ENCODE peak calls at places on chromosome 16, in ten cellular contexts. One of them, this sample, is unnamed.

GRCh38 chr16:56041556-56042140 is 149.6 kb upstream of the GNAO1 start:
- DNase-seq in AG10803: no peak
- DNase-seq in A549: peak; percentile 36
- DNase-seq in choroid plexus epithelial cell: no peak
- DNase-seq in SK-N-SH: peak; percentile 58
- DNase-seq in RWPE2: no peak
- DNase-seq in brain microvascular endothelial cell: no peak
- DNase-seq in retinal pigment epithelial cell: no peak
- DNase-seq in spleen: no peak
- DNase-seq in H9: peak; percentile 78
- DNase-seq in this sample: no peak

GRCh38 chr16:55711959-55712876 is 56.4 kb downstream of the SLC6A2 start:
- DNase-seq in H9: peak; percentile 61
- DNase-seq in retinal pigment epithelial cell: no peak
- DNase-seq in SK-N-SH: peak; percentile 61
- DNase-seq in spleen: no peak
- DNase-seq in RWPE2: no peak
- DNase-seq in A549: peak; percentile 70
- DNase-seq in AG10803: peak; percentile 44
- DNase-seq in brain microvascular endothelial cell: peak; percentile 53
- DNase-seq in choroid plexus epithelial cell: peak; percentile 71
- DNase-seq in this sample: no peak

GRCh38 chr16:35186045-35186759 is 1726.8 kb downstream of the TP53TG3F start:
- DNase-seq in RWPE2: no peak
- DNase-seq in spleen: peak; percentile 45
- DNase-seq in A549: no peak
- DNase-seq in brain microvascular endothelial cell: no peak
- DNase-seq in AG10803: no peak
- DNase-seq in H9: no peak
- DNase-seq in retinal pigment epithelial cell: no peak
- DNase-seq in choroid plexus epithelial cell: no peak
- DNase-seq in SK-N-SH: no peak
- DNase-seq in this sample: peak; percentile 44

GRCh38 chr16:88468289-88469129 is 15.4 kb downstream of the ZFPM1 start:
- DNase-seq in retinal pigment epithelial cell: no peak
- DNase-seq in brain microvascular endothelial cell: no peak
- DNase-seq in A549: peak; percentile 68
- DNase-seq in choroid plexus epithelial cell: peak; percentile 33
- DNase-seq in AG10803: no peak
- DNase-seq in SK-N-SH: peak; percentile 89
- DNase-seq in RWPE2: no peak
- DNase-seq in H9: peak; percentile 96
- DNase-seq in spleen: no peak
- DNase-seq in this sample: no peak

GRCh38 chr16:77905356-77905920 is 116.9 kb upstream of the CLEC3A start:
- DNase-seq in SK-N-SH: no peak
- DNase-seq in A549: peak; percentile 64
- DNase-seq in retinal pigment epithelial cell: no peak
- DNase-seq in spleen: no peak
- DNase-seq in choroid plexus epithelial cell: peak; percentile 18
- DNase-seq in H9: no peak
- DNase-seq in RWPE2: no peak
- DNase-seq in brain microvascular endothelial cell: no peak
- DNase-seq in AG10803: no peak
- DNase-seq in this sample: no peak

GRCh38 chr16:10957771-10958486 is 13.6 kb downstream of the CLEC16A start:
- DNase-seq in RWPE2: no peak
- DNase-seq in choroid plexus epithelial cell: peak; percentile 38
- DNase-seq in SK-N-SH: no peak
- DNase-seq in brain microvascular endothelial cell: no peak
- DNase-seq in spleen: no peak
- DNase-seq in retinal pigment epithelial cell: no peak
- DNase-seq in A549: no peak
- DNase-seq in AG10803: no peak
- DNase-seq in H9: no peak
- DNase-seq in this sample: no peak

GRCh38 chr16:30574678-30575077 is 3.2 kb upstream of the ZNF688 start:
- DNase-seq in retinal pigment epithelial cell: no peak
- DNase-seq in AG10803: no peak
- DNase-seq in choroid plexus epithelial cell: no peak
- DNase-seq in A549: no peak
- DNase-seq in SK-N-SH: no peak
- DNase-seq in H9: no peak
- DNase-seq in brain microvascular endothelial cell: no peak
- DNase-seq in RWPE2: no peak
- DNase-seq in spleen: no peak
- DNase-seq in this sample: no peak

GRCh38 chr16:378821-379182 is 3.0 kb downstream of the PGAP6 start:
- DNase-seq in H9: no peak
- DNase-seq in retinal pigment epithelial cell: no peak
- DNase-seq in AG10803: no peak
- DNase-seq in RWPE2: peak; percentile 59
- DNase-seq in choroid plexus epithelial cell: no peak
- DNase-seq in spleen: peak; percentile 70
- DNase-seq in SK-N-SH: no peak
- DNase-seq in brain microvascular endothelial cell: no peak
- DNase-seq in A549: no peak
- DNase-seq in this sample: no peak

GRCh38 chr16:47016700-47017133 is 43.2 kb upstream of the DNAJA2 start:
- DNase-seq in AG10803: no peak
- DNase-seq in brain microvascular endothelial cell: no peak
- DNase-seq in choroid plexus epithelial cell: no peak
- DNase-seq in A549: no peak
- DNase-seq in spleen: no peak
- DNase-seq in SK-N-SH: no peak
- DNase-seq in RWPE2: no peak
- DNase-seq in retinal pigment epithelial cell: no peak
- DNase-seq in H9: no peak
- DNase-seq in this sample: no peak

GRCh38 chr16:47013910-47014309 is 40.4 kb upstream of the DNAJA2 start:
- DNase-seq in A549: no peak
- DNase-seq in spleen: no peak
- DNase-seq in brain microvascular endothelial cell: no peak
- DNase-seq in retinal pigment epithelial cell: no peak
- DNase-seq in choroid plexus epithelial cell: no peak
- DNase-seq in RWPE2: no peak
- DNase-seq in H9: peak; percentile 37
- DNase-seq in AG10803: no peak
- DNase-seq in SK-N-SH: no peak
- DNase-seq in this sample: no peak

GRCh38 chr16:47017636-47018035 is 44.2 kb upstream of the DNAJA2 start:
- DNase-seq in SK-N-SH: no peak
- DNase-seq in RWPE2: no peak
- DNase-seq in spleen: no peak
- DNase-seq in retinal pigment epithelial cell: no peak
- DNase-seq in choroid plexus epithelial cell: no peak
- DNase-seq in AG10803: no peak
- DNase-seq in A549: no peak
- DNase-seq in brain microvascular endothelial cell: no peak
- DNase-seq in H9: peak; percentile 41
- DNase-seq in this sample: no peak

GRCh38 chr16:47018223-47018891 is 44.9 kb upstream of the DNAJA2 start:
- DNase-seq in retinal pigment epithelial cell: no peak
- DNase-seq in RWPE2: no peak
- DNase-seq in A549: peak; percentile 75
- DNase-seq in SK-N-SH: peak; percentile 76
- DNase-seq in AG10803: no peak
- DNase-seq in H9: peak; percentile 62
- DNase-seq in spleen: peak; percentile 84
- DNase-seq in brain microvascular endothelial cell: peak; percentile 7
- DNase-seq in choroid plexus epithelial cell: peak; percentile 51
- DNase-seq in this sample: no peak

GRCh38 chr16:47019563-47019962 is 46.1 kb upstream of the DNAJA2 start:
- DNase-seq in A549: peak; percentile 21
- DNase-seq in retinal pigment epithelial cell: no peak
- DNase-seq in SK-N-SH: no peak
- DNase-seq in RWPE2: no peak
- DNase-seq in H9: no peak
- DNase-seq in AG10803: no peak
- DNase-seq in choroid plexus epithelial cell: peak; percentile 49
- DNase-seq in brain microvascular endothelial cell: no peak
- DNase-seq in spleen: no peak
- DNase-seq in this sample: no peak
- TF ChIP-seq CTCF in A549: peak; percentile 45
- TF ChIP-seq CTCF in retinal pigment epithelial cell: peak; percentile 49
- TF ChIP-seq CTCF in SK-N-SH: peak; percentile 36
- TF ChIP-seq CTCF in RWPE2: peak; percentile 49
- TF ChIP-seq CTCF in H9: no peak
- TF ChIP-seq CTCF in AG10803: peak; percentile 13
- TF ChIP-seq CTCF in choroid plexus epithelial cell: peak; percentile 52
- TF ChIP-seq CTCF in brain microvascular endothelial cell: peak; percentile 23
- TF ChIP-seq CTCF in spleen: no peak
- TF ChIP-seq CTCF in this sample: peak; percentile 67

DNA sequence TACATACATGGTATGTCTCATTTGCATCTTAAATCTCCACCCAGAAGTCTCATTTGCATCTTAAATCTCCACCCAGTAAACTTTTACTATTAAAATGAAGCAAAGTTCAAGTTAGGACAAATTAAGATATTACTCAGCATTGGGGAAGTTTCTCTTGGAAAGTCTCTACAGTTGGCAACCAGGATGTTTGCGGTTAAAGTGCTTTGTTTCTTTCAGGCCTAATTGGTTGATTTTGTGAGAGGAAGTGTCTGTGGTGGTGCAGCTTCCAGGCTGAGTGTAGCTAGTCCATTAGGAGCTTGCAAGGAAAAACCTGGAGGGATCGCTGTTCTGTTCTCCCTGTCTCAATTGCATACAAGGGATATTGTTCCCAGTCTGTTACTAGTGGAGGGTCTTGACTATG is 1373.4 kb upstream of the GOT2 start:
- DNase-seq in brain microvascular endothelial cell: peak; percentile 13
- DNase-seq in SK-N-SH: no peak
- DNase-seq in spleen: no peak
- DNase-seq in H9: no peak
- DNase-seq in A549: no peak
- DNase-seq in choroid plexus epithelial cell: peak; percentile 40
- DNase-seq in AG10803: peak; percentile 84
- DNase-seq in retinal pigment epithelial cell: no peak
- DNase-seq in RWPE2: no peak
- DNase-seq in this sample: no peak
- TF ChIP-seq CTCF in brain microvascular endothelial cell: no peak
- TF ChIP-seq CTCF in SK-N-SH: no peak
- TF ChIP-seq CTCF in spleen: no peak
- TF ChIP-seq CTCF in H9: no peak
- TF ChIP-seq CTCF in A549: no peak
- TF ChIP-seq CTCF in choroid plexus epithelial cell: no peak
- TF ChIP-seq CTCF in AG10803: peak; percentile 25
- TF ChIP-seq CTCF in retinal pigment epithelial cell: no peak
- TF ChIP-seq CTCF in RWPE2: no peak
- TF ChIP-seq CTCF in this sample: no peak

GRCh38 chr16:58021661-58022551 is 3.6 kb upstream of the MMP15 start:
- DNase-seq in spleen: peak; percentile 54
- DNase-seq in AG10803: peak; percentile 70
- DNase-seq in choroid plexus epithelial cell: peak; percentile 70
- DNase-seq in retinal pigment epithelial cell: peak; percentile 47
- DNase-seq in A549: no peak
- DNase-seq in RWPE2: no peak
- DNase-seq in H9: no peak
- DNase-seq in brain microvascular endothelial cell: peak; percentile 41
- DNase-seq in SK-N-SH: peak; percentile 11
- DNase-seq in this sample: peak; percentile 68

GRCh38 chr16:58020628-58021521 is 4.7 kb upstream of the MMP15 start:
- DNase-seq in AG10803: peak; percentile 33
- DNase-seq in choroid plexus epithelial cell: peak; percentile 73
- DNase-seq in A549: peak; percentile 48
- DNase-seq in SK-N-SH: peak; percentile 70
- DNase-seq in brain microvascular endothelial cell: peak; percentile 61
- DNase-seq in retinal pigment epithelial cell: no peak
- DNase-seq in H9: no peak
- DNase-seq in spleen: peak; percentile 79
- DNase-seq in RWPE2: no peak
- DNase-seq in this sample: no peak

GRCh38 chr16:58016841-58017446 is 8.6 kb upstream of the MMP15 start:
- DNase-seq in brain microvascular endothelial cell: no peak
- DNase-seq in A549: no peak
- DNase-seq in H9: no peak
- DNase-seq in AG10803: peak; percentile 21
- DNase-seq in RWPE2: no peak
- DNase-seq in retinal pigment epithelial cell: no peak
- DNase-seq in SK-N-SH: no peak
- DNase-seq in choroid plexus epithelial cell: no peak
- DNase-seq in spleen: peak; percentile 45
- DNase-seq in this sample: no peak

GRCh38 chr16:58019866-58020538 is 5.6 kb upstream of the MMP15 start:
- DNase-seq in AG10803: no peak
- DNase-seq in RWPE2: no peak
- DNase-seq in spleen: peak; percentile 68
- DNase-seq in A549: no peak
- DNase-seq in choroid plexus epithelial cell: no peak
- DNase-seq in SK-N-SH: no peak
- DNase-seq in H9: no peak
- DNase-seq in brain microvascular endothelial cell: no peak
- DNase-seq in retinal pigment epithelial cell: no peak
- DNase-seq in this sample: no peak

DNA sequence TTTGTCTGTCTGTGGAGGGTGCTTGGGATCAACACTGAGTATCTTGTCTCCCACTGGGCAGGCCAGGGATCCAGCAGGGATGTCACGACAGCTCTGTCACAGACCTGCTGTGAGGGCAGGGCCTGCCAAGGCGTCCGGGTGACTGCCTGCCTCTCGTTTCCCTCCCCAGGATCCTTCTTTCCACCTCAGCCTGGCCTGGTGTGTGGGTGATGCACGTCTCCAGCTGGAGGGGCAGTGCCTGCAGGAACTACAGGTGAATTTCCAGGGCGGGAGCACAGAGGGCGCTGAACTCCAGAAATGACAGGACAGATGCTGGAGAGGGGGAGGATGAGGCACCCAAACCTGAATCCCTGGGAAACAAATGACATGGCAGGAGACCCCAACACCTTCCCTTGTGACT is 6.8 kb upstream of the MMP15 start:
- DNase-seq in H9: peak; percentile 70
- DNase-seq in SK-N-SH: peak; percentile 13
- DNase-seq in A549: no peak
- DNase-seq in spleen: peak; percentile 54
- DNase-seq in RWPE2: no peak
- DNase-seq in retinal pigment epithelial cell: no peak
- DNase-seq in choroid plexus epithelial cell: no peak
- DNase-seq in AG10803: no peak
- DNase-seq in brain microvascular endothelial cell: no peak
- DNase-seq in this sample: peak; percentile 75
- TF ChIP-seq CTCF in H9: peak; percentile 61
- TF ChIP-seq CTCF in SK-N-SH: no peak
- TF ChIP-seq CTCF in A549: peak; percentile 6
- TF ChIP-seq CTCF in spleen: no peak
- TF ChIP-seq CTCF in RWPE2: no peak
- TF ChIP-seq CTCF in retinal pigment epithelial cell: no peak
- TF ChIP-seq CTCF in choroid plexus epithelial cell: no peak
- TF ChIP-seq CTCF in AG10803: no peak
- TF ChIP-seq CTCF in brain microvascular endothelial cell: no peak
- TF ChIP-seq CTCF in this sample: no peak

DNA sequence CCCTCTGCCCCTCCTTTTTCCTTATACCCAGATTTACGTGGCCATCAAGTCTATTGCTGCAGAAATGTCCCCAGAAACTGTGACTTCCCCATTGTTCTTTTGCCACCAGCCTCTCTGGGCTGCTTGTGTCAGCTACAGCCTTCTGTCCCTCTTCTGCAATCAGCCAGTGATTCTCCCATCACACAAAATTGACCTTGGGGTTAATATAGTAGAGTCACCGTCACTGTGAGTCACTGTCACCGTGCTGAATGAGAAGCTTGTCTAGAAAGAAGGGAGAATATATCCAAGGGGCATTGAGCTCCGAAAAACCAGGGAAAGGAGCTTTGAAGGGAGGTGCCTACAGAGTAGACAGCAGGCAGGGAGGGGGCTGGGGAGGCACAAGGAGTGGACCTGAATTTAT is 290.5 kb downstream of the HAPSTR1 start:
- DNase-seq in spleen: no peak
- DNase-seq in retinal pigment epithelial cell: no peak
- DNase-seq in H9: no peak
- DNase-seq in SK-N-SH: no peak
- DNase-seq in brain microvascular endothelial cell: no peak
- DNase-seq in A549: no peak
- DNase-seq in RWPE2: no peak
- DNase-seq in choroid plexus epithelial cell: no peak
- DNase-seq in AG10803: no peak
- DNase-seq in this sample: no peak
- TF ChIP-seq CTCF in spleen: no peak
- TF ChIP-seq CTCF in retinal pigment epithelial cell: no peak
- TF ChIP-seq CTCF in H9: no peak
- TF ChIP-seq CTCF in SK-N-SH: no peak
- TF ChIP-seq CTCF in brain microvascular endothelial cell: no peak
- TF ChIP-seq CTCF in A549: no peak
- TF ChIP-seq CTCF in RWPE2: no peak
- TF ChIP-seq CTCF in choroid plexus epithelial cell: no peak
- TF ChIP-seq CTCF in AG10803: no peak
- TF ChIP-seq CTCF in this sample: no peak